ENCODE peak calls at places on chromosomes 11 and 22, in six cellular contexts. One of them, this sample, is unnamed.
A peak's percentile ranks its signal among the peaks of the same experiment; 100 is the strongest.

GRCh38 chr11:45087301-45087700 is 59.1 kb upstream of the PRDM11 start:
- DNase-seq in amygdala: no peak
- DNase-seq in T-helper 17 cell: no peak
- DNase-seq in hippocampal formation: no peak
- DNase-seq in amniotic stem cell: no peak
- DNase-seq in progenitor cell of endocrine pancreas: no peak
- DNase-seq in this sample: peak; percentile 68

GRCh38 chr11:57901278-57901677 is 122.4 kb upstream of the OR9Q1 start:
- DNase-seq in amygdala: no peak
- DNase-seq in T-helper 17 cell: no peak
- DNase-seq in hippocampal formation: no peak
- DNase-seq in amniotic stem cell: no peak
- DNase-seq in progenitor cell of endocrine pancreas: no peak
- DNase-seq in this sample: no peak

GRCh38 chr22:44893731-44894080 is 116.1 kb downstream of the PHF21B start:
- DNase-seq in amygdala: no peak
- DNase-seq in T-helper 17 cell: no peak
- DNase-seq in hippocampal formation: no peak
- DNase-seq in amniotic stem cell: no peak
- DNase-seq in progenitor cell of endocrine pancreas: no peak
- DNase-seq in this sample: no peak

GRCh38 chr22:17734197-17734596 is 40.1 kb downstream of the BID start:
- DNase-seq in amygdala: no peak
- DNase-seq in T-helper 17 cell: no peak
- DNase-seq in hippocampal formation: no peak
- DNase-seq in amniotic stem cell: no peak
- DNase-seq in progenitor cell of endocrine pancreas: no peak
- DNase-seq in this sample: no peak

GRCh38 chr22:36727110-36727509 is 23.6 kb upstream of the CACNG2 start:
- DNase-seq in amygdala: no peak
- DNase-seq in T-helper 17 cell: no peak
- DNase-seq in hippocampal formation: no peak
- DNase-seq in amniotic stem cell: no peak
- DNase-seq in progenitor cell of endocrine pancreas: no peak
- DNase-seq in this sample: no peak

GRCh38 chr11:117986981-117987495 is 844 bp downstream of the IL10RA start:
- DNase-seq in amygdala: no peak
- DNase-seq in T-helper 17 cell: no peak
- DNase-seq in hippocampal formation: no peak
- DNase-seq in amniotic stem cell: no peak
- DNase-seq in progenitor cell of endocrine pancreas: no peak
- DNase-seq in this sample: no peak

GRCh38 chr11:37317803-37318202 is 719.8 kb upstream of the RAG2 start:
- DNase-seq in amygdala: no peak
- DNase-seq in T-helper 17 cell: no peak
- DNase-seq in hippocampal formation: no peak
- DNase-seq in amniotic stem cell: no peak
- DNase-seq in progenitor cell of endocrine pancreas: no peak
- DNase-seq in this sample: no peak

GRCh38 chr22:18000441-18001039 is 23.8 kb downstream of the MICAL3 start:
- DNase-seq in amygdala: no peak
- DNase-seq in T-helper 17 cell: peak; percentile 39
- DNase-seq in hippocampal formation: no peak
- DNase-seq in amniotic stem cell: no peak
- DNase-seq in progenitor cell of endocrine pancreas: peak; percentile 18
- DNase-seq in this sample: no peak

GRCh38 chr11:71931245-71931602 is 2.4 kb downstream of the RNF121 start:
- DNase-seq in amygdala: no peak
- DNase-seq in T-helper 17 cell: no peak
- DNase-seq in hippocampal formation: no peak
- DNase-seq in amniotic stem cell: no peak
- DNase-seq in progenitor cell of endocrine pancreas: no peak
- DNase-seq in this sample: no peak

GRCh38 chr11:67303989-67304411 is 670 bp downstream of the SSH3 start:
- DNase-seq in amygdala: no peak
- DNase-seq in T-helper 17 cell: no peak
- DNase-seq in hippocampal formation: no peak
- DNase-seq in amniotic stem cell: no peak
- DNase-seq in progenitor cell of endocrine pancreas: no peak
- DNase-seq in this sample: no peak

GRCh38 chr11:12552677-12553076 is 121.5 kb upstream of the TEAD1 start:
- DNase-seq in amygdala: no peak
- DNase-seq in T-helper 17 cell: no peak
- DNase-seq in hippocampal formation: no peak
- DNase-seq in amniotic stem cell: peak; percentile 25
- DNase-seq in progenitor cell of endocrine pancreas: no peak
- DNase-seq in this sample: no peak

GRCh38 chr11:122101625-122102291 is 14.3 kb downstream of the BLID start:
- DNase-seq in amygdala: peak; percentile 78
- DNase-seq in T-helper 17 cell: no peak
- DNase-seq in hippocampal formation: peak; percentile 97
- DNase-seq in amniotic stem cell: peak; percentile 47
- DNase-seq in progenitor cell of endocrine pancreas: peak; percentile 19
- DNase-seq in this sample: no peak

GRCh38 chr11:115627071-115627470 is 122.9 kb upstream of the CADM1 start:
- DNase-seq in amygdala: no peak
- DNase-seq in T-helper 17 cell: no peak
- DNase-seq in hippocampal formation: no peak
- DNase-seq in amniotic stem cell: no peak
- DNase-seq in progenitor cell of endocrine pancreas: no peak
- DNase-seq in this sample: no peak

GRCh38 chr11:74388678-74389327 is 9.4 kb downstream of the PGM2L1 start:
- DNase-seq in amygdala: peak; percentile 4
- DNase-seq in T-helper 17 cell: peak; percentile 60
- DNase-seq in hippocampal formation: peak; percentile 78
- DNase-seq in amniotic stem cell: no peak
- DNase-seq in progenitor cell of endocrine pancreas: no peak
- DNase-seq in this sample: peak; percentile 16

GRCh38 chr11:35990170-35990569 is 46.3 kb downstream of the LDLRAD3 start:
- DNase-seq in amygdala: no peak
- DNase-seq in T-helper 17 cell: no peak
- DNase-seq in hippocampal formation: no peak
- DNase-seq in amniotic stem cell: no peak
- DNase-seq in progenitor cell of endocrine pancreas: no peak
- DNase-seq in this sample: no peak

GRCh38 chr11:63738720-63739360 is 29.7 kb downstream of the ZFTA start:
- DNase-seq in amygdala: no peak
- DNase-seq in T-helper 17 cell: peak; percentile 54
- DNase-seq in hippocampal formation: peak; percentile 80
- DNase-seq in amniotic stem cell: peak; percentile 49
- DNase-seq in progenitor cell of endocrine pancreas: peak; percentile 49
- DNase-seq in this sample: peak; percentile 34

GRCh38 chr11:128181984-128182383 is 405.4 kb downstream of the ETS1 start:
- DNase-seq in amygdala: no peak
- DNase-seq in T-helper 17 cell: no peak
- DNase-seq in hippocampal formation: no peak
- DNase-seq in amniotic stem cell: no peak
- DNase-seq in progenitor cell of endocrine pancreas: no peak
- DNase-seq in this sample: no peak

GRCh38 chr11:72038491-72038890 is 39.8 kb downstream of the IL18BP start:
- DNase-seq in amygdala: peak; percentile 60
- DNase-seq in T-helper 17 cell: no peak
- DNase-seq in hippocampal formation: peak; percentile 69
- DNase-seq in amniotic stem cell: peak; percentile 64
- DNase-seq in progenitor cell of endocrine pancreas: no peak
- DNase-seq in this sample: no peak

GRCh38 chr11:111269146-111269868 is 23.8 kb downstream of the POU2AF2 start:
- DNase-seq in amygdala: no peak
- DNase-seq in T-helper 17 cell: no peak
- DNase-seq in hippocampal formation: peak; percentile 57
- DNase-seq in amniotic stem cell: no peak
- DNase-seq in progenitor cell of endocrine pancreas: no peak
- DNase-seq in this sample: no peak

GRCh38 chr11:10314199-10315072 is 9.6 kb downstream of the ADM start:
- DNase-seq in amygdala: no peak
- DNase-seq in T-helper 17 cell: no peak
- DNase-seq in hippocampal formation: no peak
- DNase-seq in amniotic stem cell: no peak
- DNase-seq in progenitor cell of endocrine pancreas: no peak
- DNase-seq in this sample: no peak

GRCh38 chr11:118003021-118003423 is 16.8 kb downstream of the IL10RA start:
- DNase-seq in amygdala: no peak
- DNase-seq in T-helper 17 cell: no peak
- DNase-seq in hippocampal formation: no peak
- DNase-seq in amniotic stem cell: no peak
- DNase-seq in progenitor cell of endocrine pancreas: no peak
- DNase-seq in this sample: no peak

GRCh38 chr11:44989831-44990566 is 39.3 kb upstream of the TP53I11 start:
- DNase-seq in amygdala: no peak
- DNase-seq in T-helper 17 cell: no peak
- DNase-seq in hippocampal formation: no peak
- DNase-seq in amniotic stem cell: no peak
- DNase-seq in progenitor cell of endocrine pancreas: no peak
- DNase-seq in this sample: peak; percentile 87

GRCh38 chr11:777288-778255 is at the start of gene GATD1:
- DNase-seq in amygdala: peak; percentile 53
- DNase-seq in T-helper 17 cell: peak; percentile 95
- DNase-seq in hippocampal formation: peak; percentile 58
- DNase-seq in amniotic stem cell: peak; percentile 49
- DNase-seq in progenitor cell of endocrine pancreas: peak; percentile 95
- DNase-seq in this sample: peak; percentile 45

GRCh38 chr22:42397332-42398246 is 34.6 kb downstream of the NFAM1 start:
- DNase-seq in amygdala: no peak
- DNase-seq in T-helper 17 cell: no peak
- DNase-seq in hippocampal formation: no peak
- DNase-seq in amniotic stem cell: no peak
- DNase-seq in progenitor cell of endocrine pancreas: no peak
- DNase-seq in this sample: no peak

GRCh38 chr22:42745118-42745517 is 24.4 kb upstream of the A4GALT start:
- DNase-seq in amygdala: no peak
- DNase-seq in T-helper 17 cell: no peak
- DNase-seq in hippocampal formation: no peak
- DNase-seq in amniotic stem cell: no peak
- DNase-seq in progenitor cell of endocrine pancreas: no peak
- DNase-seq in this sample: no peak

GRCh38 chr22:44882226-44882905 is 127.4 kb downstream of the PHF21B start:
- DNase-seq in amygdala: no peak
- DNase-seq in T-helper 17 cell: no peak
- DNase-seq in hippocampal formation: no peak
- DNase-seq in amniotic stem cell: no peak
- DNase-seq in progenitor cell of endocrine pancreas: no peak
- DNase-seq in this sample: no peak

GRCh38 chr11:111344032-111344431 is 35.0 kb downstream of the POU2AF1 start:
- DNase-seq in amygdala: no peak
- DNase-seq in T-helper 17 cell: no peak
- DNase-seq in hippocampal formation: no peak
- DNase-seq in amniotic stem cell: no peak
- DNase-seq in progenitor cell of endocrine pancreas: no peak
- DNase-seq in this sample: no peak

GRCh38 chr11:12868315-12869073 is 140.6 kb upstream of the RASSF10 start:
- DNase-seq in amygdala: no peak
- DNase-seq in T-helper 17 cell: no peak
- DNase-seq in hippocampal formation: no peak
- DNase-seq in amniotic stem cell: no peak
- DNase-seq in progenitor cell of endocrine pancreas: no peak
- DNase-seq in this sample: no peak

GRCh38 chr22:25403752-25404471 is 160.6 kb upstream of the GRK3 start:
- DNase-seq in amygdala: no peak
- DNase-seq in T-helper 17 cell: no peak
- DNase-seq in hippocampal formation: no peak
- DNase-seq in amniotic stem cell: no peak
- DNase-seq in progenitor cell of endocrine pancreas: no peak
- DNase-seq in this sample: peak; percentile 23

GRCh38 chr22:35894937-35895708 is 133.5 kb downstream of the RBFOX2 start:
- DNase-seq in amygdala: no peak
- DNase-seq in T-helper 17 cell: no peak
- DNase-seq in hippocampal formation: peak; percentile 62
- DNase-seq in amniotic stem cell: peak; percentile 68
- DNase-seq in progenitor cell of endocrine pancreas: no peak
- DNase-seq in this sample: no peak

GRCh38 chr11:1856306-1857005 is 3.6 kb downstream of the LSP1 start:
- DNase-seq in amygdala: no peak
- DNase-seq in T-helper 17 cell: no peak
- DNase-seq in hippocampal formation: no peak
- DNase-seq in amniotic stem cell: no peak
- DNase-seq in progenitor cell of endocrine pancreas: no peak
- DNase-seq in this sample: no peak

GRCh38 chr11:28713850-28714249 is 605.7 kb downstream of the METTL15 start:
- DNase-seq in amygdala: no peak
- DNase-seq in T-helper 17 cell: no peak
- DNase-seq in hippocampal formation: no peak
- DNase-seq in amniotic stem cell: no peak
- DNase-seq in progenitor cell of endocrine pancreas: no peak
- DNase-seq in this sample: no peak

GRCh38 chr22:27051407-27051806 is 394.0 kb downstream of the MIAT start:
- DNase-seq in amygdala: no peak
- DNase-seq in T-helper 17 cell: no peak
- DNase-seq in hippocampal formation: no peak
- DNase-seq in amniotic stem cell: no peak
- DNase-seq in progenitor cell of endocrine pancreas: no peak
- DNase-seq in this sample: no peak

GRCh38 chr11:67312187-67313021 is 9.1 kb downstream of the SSH3 start:
- DNase-seq in amygdala: no peak
- DNase-seq in T-helper 17 cell: no peak
- DNase-seq in hippocampal formation: no peak
- DNase-seq in amniotic stem cell: no peak
- DNase-seq in progenitor cell of endocrine pancreas: no peak
- DNase-seq in this sample: no peak

GRCh38 chr11:8354622-8355417 is 91.1 kb upstream of the LMO1 start:
- DNase-seq in amygdala: no peak
- DNase-seq in T-helper 17 cell: no peak
- DNase-seq in hippocampal formation: peak; percentile 15
- DNase-seq in amniotic stem cell: no peak
- DNase-seq in progenitor cell of endocrine pancreas: no peak
- DNase-seq in this sample: peak; percentile 61

GRCh38 chr11:95147364-95147905 is 57.8 kb downstream of the ENDOD1 start:
- DNase-seq in amygdala: no peak
- DNase-seq in T-helper 17 cell: no peak
- DNase-seq in hippocampal formation: peak; percentile 52
- DNase-seq in amniotic stem cell: peak; percentile 79
- DNase-seq in progenitor cell of endocrine pancreas: no peak
- DNase-seq in this sample: no peak

GRCh38 chr22:19419086-19419463 is 12.5 kb downstream of the HIRA start:
- DNase-seq in amygdala: no peak
- DNase-seq in T-helper 17 cell: no peak
- DNase-seq in hippocampal formation: no peak
- DNase-seq in amniotic stem cell: no peak
- DNase-seq in progenitor cell of endocrine pancreas: no peak
- DNase-seq in this sample: no peak

This sample was measured in NCI-H2171.